ENCODE peak calls at places on chromosomes 12 and 14, in four cellular contexts. One of them, this sample, is unnamed.

GRCh38 chr12:119687344-119687865 is 19.5 kb downstream of the PRKAB1 start:
- DNase-seq in activated naive CD8-positive, alpha-beta T cell treated with anti-CD3 and anti-CD28 coated beads, Interleukin-2, amount 50 U/mL, for 16 hours: no peak
- DNase-seq in endothelial cell: no peak
- DNase-seq in activated naive CD4-positive, alpha-beta T cell treated with Interleukin-2 at 50 U/mL for 16 hours: no peak
- DNase-seq in this sample: no peak

GRCh38 chr14:52949711-52950409 is 990 bp downstream of the FERMT2 start:
- DNase-seq in activated naive CD4-positive, alpha-beta T cell treated with Interleukin-2 at 50 U/mL for 16 hours: peak
- DNase-seq in activated naive CD8-positive, alpha-beta T cell treated with anti-CD3 and anti-CD28 coated beads, Interleukin-2, amount 50 U/mL, for 16 hours: no peak
- DNase-seq in endothelial cell: no peak
- DNase-seq in this sample: no peak

GRCh38 chr12:128966411-128966810 is 113.1 kb downstream of the GLT1D1 start:
- DNase-seq in activated naive CD4-positive, alpha-beta T cell treated with Interleukin-2 at 50 U/mL for 16 hours: no peak
- DNase-seq in endothelial cell: no peak
- DNase-seq in activated naive CD8-positive, alpha-beta T cell treated with anti-CD3 and anti-CD28 coated beads, Interleukin-2, amount 50 U/mL, for 16 hours: no peak
- DNase-seq in this sample: no peak

GRCh38 chr14:64388533-64389243 is 535 bp downstream of the MTHFD1 start:
- DNase-seq in endothelial cell: peak
- DNase-seq in activated naive CD4-positive, alpha-beta T cell treated with Interleukin-2 at 50 U/mL for 16 hours: no peak
- DNase-seq in activated naive CD8-positive, alpha-beta T cell treated with anti-CD3 and anti-CD28 coated beads, Interleukin-2, amount 50 U/mL, for 16 hours: no peak
- DNase-seq in this sample: no peak

GRCh38 chr12:22101749-22102243 is 55.8 kb downstream of the CMAS start:
- DNase-seq in endothelial cell: no peak
- DNase-seq in activated naive CD4-positive, alpha-beta T cell treated with Interleukin-2 at 50 U/mL for 16 hours: peak
- DNase-seq in activated naive CD8-positive, alpha-beta T cell treated with anti-CD3 and anti-CD28 coated beads, Interleukin-2, amount 50 U/mL, for 16 hours: no peak
- DNase-seq in this sample: no peak

GRCh38 chr12:44162961-44163360 is 327.1 kb downstream of the TMEM117 start:
- DNase-seq in endothelial cell: no peak
- DNase-seq in activated naive CD4-positive, alpha-beta T cell treated with Interleukin-2 at 50 U/mL for 16 hours: no peak
- DNase-seq in activated naive CD8-positive, alpha-beta T cell treated with anti-CD3 and anti-CD28 coated beads, Interleukin-2, amount 50 U/mL, for 16 hours: no peak
- DNase-seq in this sample: no peak

GRCh38 chr12:105992849-105993740 is 145.7 kb downstream of the NUAK1 start:
- DNase-seq in activated naive CD4-positive, alpha-beta T cell treated with Interleukin-2 at 50 U/mL for 16 hours: no peak
- DNase-seq in activated naive CD8-positive, alpha-beta T cell treated with anti-CD3 and anti-CD28 coated beads, Interleukin-2, amount 50 U/mL, for 16 hours: no peak
- DNase-seq in endothelial cell: no peak
- DNase-seq in this sample: no peak

GRCh38 chr12:104313568-104314241 is 10.2 kb downstream of the EID3 start:
- DNase-seq in activated naive CD8-positive, alpha-beta T cell treated with anti-CD3 and anti-CD28 coated beads, Interleukin-2, amount 50 U/mL, for 16 hours: no peak
- DNase-seq in activated naive CD4-positive, alpha-beta T cell treated with Interleukin-2 at 50 U/mL for 16 hours: no peak
- DNase-seq in endothelial cell: no peak
- DNase-seq in this sample: no peak

GRCh38 chr12:97308576-97309198 is 153.9 kb upstream of the RMST start:
- DNase-seq in activated naive CD8-positive, alpha-beta T cell treated with anti-CD3 and anti-CD28 coated beads, Interleukin-2, amount 50 U/mL, for 16 hours: no peak
- DNase-seq in endothelial cell: peak
- DNase-seq in activated naive CD4-positive, alpha-beta T cell treated with Interleukin-2 at 50 U/mL for 16 hours: no peak
- DNase-seq in this sample: no peak

GRCh38 chr12:41684997-41685396 is 459.7 kb downstream of the GXYLT1 start:
- DNase-seq in activated naive CD8-positive, alpha-beta T cell treated with anti-CD3 and anti-CD28 coated beads, Interleukin-2, amount 50 U/mL, for 16 hours: no peak
- DNase-seq in endothelial cell: no peak
- DNase-seq in activated naive CD4-positive, alpha-beta T cell treated with Interleukin-2 at 50 U/mL for 16 hours: no peak
- DNase-seq in this sample: no peak

GRCh38 chr14:102043251-102044025 is 43.4 kb downstream of the HSP90AA1 start:
- DNase-seq in activated naive CD8-positive, alpha-beta T cell treated with anti-CD3 and anti-CD28 coated beads, Interleukin-2, amount 50 U/mL, for 16 hours: no peak
- DNase-seq in endothelial cell: no peak
- DNase-seq in activated naive CD4-positive, alpha-beta T cell treated with Interleukin-2 at 50 U/mL for 16 hours: no peak
- DNase-seq in this sample: no peak

GRCh38 chr14:48792376-48793024 is 793.7 kb downstream of the RPS29 start:
- DNase-seq in activated naive CD8-positive, alpha-beta T cell treated with anti-CD3 and anti-CD28 coated beads, Interleukin-2, amount 50 U/mL, for 16 hours: no peak
- DNase-seq in activated naive CD4-positive, alpha-beta T cell treated with Interleukin-2 at 50 U/mL for 16 hours: no peak
- DNase-seq in endothelial cell: no peak
- DNase-seq in this sample: no peak

GRCh38 chr14:71527807-71528206 is 404.4 kb upstream of the RGS6 start:
- DNase-seq in activated naive CD8-positive, alpha-beta T cell treated with anti-CD3 and anti-CD28 coated beads, Interleukin-2, amount 50 U/mL, for 16 hours: no peak
- DNase-seq in endothelial cell: no peak
- DNase-seq in activated naive CD4-positive, alpha-beta T cell treated with Interleukin-2 at 50 U/mL for 16 hours: no peak
- DNase-seq in this sample: no peak

This sample was measured in activated CD4-positive, alpha-beta memory T cell treated with anti-CD3 and anti-CD28 coated beads, Interleukin-2, amount 10 ng/mL, durations not matched to agents 7 days and 5 days.